ENCODE peak calls at places on chromosomes 6 and 20, in four cellular contexts. One of them, this sample, is unnamed.
A peak's percentile ranks its signal among the peaks of the same experiment; 100 is the strongest.

GRCh38 chr6:50959081-50959641 is 140.5 kb downstream of the TFAP2B start:
- DNase-seq in activated CD4-positive, alpha-beta T cell treated with anti-CD3 and anti-CD28 coated beads, Interleukin-2, amount 50 U/mL, for 48 hours: no peak
- DNase-seq in midbrain: no peak
- DNase-seq in T-helper 1 cell: no peak
- DNase-seq in this sample: no peak

GRCh38 chr20:63706852-63707557 is 771 bp downstream of the ARFRP1 start:
- DNase-seq in T-helper 1 cell: peak; percentile 30
- DNase-seq in activated CD4-positive, alpha-beta T cell treated with anti-CD3 and anti-CD28 coated beads, Interleukin-2, amount 50 U/mL, for 48 hours: peak; percentile 66
- DNase-seq in midbrain: no peak
- DNase-seq in this sample: no peak

GRCh38 chr6:111842891-111843290 is 30.4 kb downstream of the FYN start:
- DNase-seq in activated CD4-positive, alpha-beta T cell treated with anti-CD3 and anti-CD28 coated beads, Interleukin-2, amount 50 U/mL, for 48 hours: no peak
- DNase-seq in T-helper 1 cell: no peak
- DNase-seq in midbrain: peak; percentile 9
- DNase-seq in this sample: no peak

GRCh38 chr6:34834789-34835518 is 43.1 kb downstream of the BLTP3A start:
- DNase-seq in activated CD4-positive, alpha-beta T cell treated with anti-CD3 and anti-CD28 coated beads, Interleukin-2, amount 50 U/mL, for 48 hours: no peak
- DNase-seq in T-helper 1 cell: no peak
- DNase-seq in midbrain: no peak
- DNase-seq in this sample: no peak

GRCh38 chr6:16436550-16436949 is 198.2 kb downstream of the GMPR start:
- DNase-seq in T-helper 1 cell: no peak
- DNase-seq in activated CD4-positive, alpha-beta T cell treated with anti-CD3 and anti-CD28 coated beads, Interleukin-2, amount 50 U/mL, for 48 hours: peak; percentile 45
- DNase-seq in midbrain: no peak
- DNase-seq in this sample: no peak

GRCh38 chr20:52103469-52103910 is 88.1 kb downstream of the ZFP64 start:
- DNase-seq in T-helper 1 cell: no peak
- DNase-seq in activated CD4-positive, alpha-beta T cell treated with anti-CD3 and anti-CD28 coated beads, Interleukin-2, amount 50 U/mL, for 48 hours: peak; percentile 11
- DNase-seq in midbrain: no peak
- DNase-seq in this sample: no peak

GRCh38 chr6:111808493-111808892 is 64.8 kb downstream of the FYN start:
- DNase-seq in midbrain: no peak
- DNase-seq in activated CD4-positive, alpha-beta T cell treated with anti-CD3 and anti-CD28 coated beads, Interleukin-2, amount 50 U/mL, for 48 hours: no peak
- DNase-seq in T-helper 1 cell: no peak
- DNase-seq in this sample: no peak

GRCh38 chr20:3163099-3164042 is 3.7 kb upstream of the FASTKD5 start:
- DNase-seq in activated CD4-positive, alpha-beta T cell treated with anti-CD3 and anti-CD28 coated beads, Interleukin-2, amount 50 U/mL, for 48 hours: no peak
- DNase-seq in midbrain: no peak
- DNase-seq in T-helper 1 cell: no peak
- DNase-seq in this sample: peak; percentile 77

GRCh38 chr6:94071835-94072234 is 652.5 kb upstream of the EPHA7 start:
- DNase-seq in activated CD4-positive, alpha-beta T cell treated with anti-CD3 and anti-CD28 coated beads, Interleukin-2, amount 50 U/mL, for 48 hours: no peak
- DNase-seq in T-helper 1 cell: no peak
- DNase-seq in midbrain: peak; percentile 2
- DNase-seq in this sample: no peak

GRCh38 chr6:163415620-163416379 is 1.3 kb downstream of the QKI start:
- DNase-seq in activated CD4-positive, alpha-beta T cell treated with anti-CD3 and anti-CD28 coated beads, Interleukin-2, amount 50 U/mL, for 48 hours: peak; percentile 35
- DNase-seq in T-helper 1 cell: no peak
- DNase-seq in midbrain: no peak
- DNase-seq in this sample: no peak

GRCh38 chr6:47353822-47354221 is 44.1 kb upstream of the TNFRSF21 start:
- DNase-seq in midbrain: no peak
- DNase-seq in activated CD4-positive, alpha-beta T cell treated with anti-CD3 and anti-CD28 coated beads, Interleukin-2, amount 50 U/mL, for 48 hours: no peak
- DNase-seq in T-helper 1 cell: no peak
- DNase-seq in this sample: no peak

GRCh38 chr6:169274761-169275160 is 21.1 kb upstream of the THBS2 start:
- DNase-seq in T-helper 1 cell: no peak
- DNase-seq in activated CD4-positive, alpha-beta T cell treated with anti-CD3 and anti-CD28 coated beads, Interleukin-2, amount 50 U/mL, for 48 hours: no peak
- DNase-seq in midbrain: no peak
- DNase-seq in this sample: no peak

GRCh38 chr20:16615199-16615598 is 42.0 kb upstream of the KIF16B start:
- DNase-seq in activated CD4-positive, alpha-beta T cell treated with anti-CD3 and anti-CD28 coated beads, Interleukin-2, amount 50 U/mL, for 48 hours: no peak
- DNase-seq in midbrain: no peak
- DNase-seq in T-helper 1 cell: no peak
- DNase-seq in this sample: no peak

GRCh38 chr20:35269055-35269781 is 8.7 kb downstream of the MMP24OS start:
- DNase-seq in midbrain: peak; percentile 40
- DNase-seq in activated CD4-positive, alpha-beta T cell treated with anti-CD3 and anti-CD28 coated beads, Interleukin-2, amount 50 U/mL, for 48 hours: peak; percentile 59
- DNase-seq in T-helper 1 cell: no peak
- DNase-seq in this sample: no peak

GRCh38 chr6:148760568-148761531 is 14.0 kb downstream of the UST start:
- DNase-seq in T-helper 1 cell: no peak
- DNase-seq in midbrain: peak; percentile 49
- DNase-seq in activated CD4-positive, alpha-beta T cell treated with anti-CD3 and anti-CD28 coated beads, Interleukin-2, amount 50 U/mL, for 48 hours: peak; percentile 50
- DNase-seq in this sample: no peak

GRCh38 chr6:111057074-111057752 is 30.1 kb upstream of the SLC16A10 start:
- DNase-seq in T-helper 1 cell: no peak
- DNase-seq in midbrain: no peak
- DNase-seq in activated CD4-positive, alpha-beta T cell treated with anti-CD3 and anti-CD28 coated beads, Interleukin-2, amount 50 U/mL, for 48 hours: peak; percentile 19
- DNase-seq in this sample: peak; percentile 50

GRCh38 chr20:44471481-44471882 is 4.2 kb upstream of the TTPAL start:
- DNase-seq in activated CD4-positive, alpha-beta T cell treated with anti-CD3 and anti-CD28 coated beads, Interleukin-2, amount 50 U/mL, for 48 hours: no peak
- DNase-seq in midbrain: no peak
- DNase-seq in T-helper 1 cell: no peak
- DNase-seq in this sample: no peak

GRCh38 chr6:25991785-25992412 is 29.3 kb downstream of the TRIM38 start:
- DNase-seq in activated CD4-positive, alpha-beta T cell treated with anti-CD3 and anti-CD28 coated beads, Interleukin-2, amount 50 U/mL, for 48 hours: peak; percentile 47
- DNase-seq in midbrain: peak; percentile 79
- DNase-seq in T-helper 1 cell: peak; percentile 13
- DNase-seq in this sample: peak; percentile 35

GRCh38 chr6:134175532-134176282 is 123.3 kb upstream of the SLC2A12 start:
- DNase-seq in T-helper 1 cell: no peak
- DNase-seq in midbrain: peak; percentile 70
- DNase-seq in activated CD4-positive, alpha-beta T cell treated with anti-CD3 and anti-CD28 coated beads, Interleukin-2, amount 50 U/mL, for 48 hours: peak; percentile 56
- DNase-seq in this sample: no peak

GRCh38 chr20:45117581-45117980 is 2.6 kb upstream of the WFDC5 start:
- DNase-seq in midbrain: no peak
- DNase-seq in T-helper 1 cell: no peak
- DNase-seq in activated CD4-positive, alpha-beta T cell treated with anti-CD3 and anti-CD28 coated beads, Interleukin-2, amount 50 U/mL, for 48 hours: no peak
- DNase-seq in this sample: no peak

GRCh38 chr6:34301408-34301807 is 52.6 kb upstream of the SMIM29 start:
- DNase-seq in midbrain: no peak
- DNase-seq in activated CD4-positive, alpha-beta T cell treated with anti-CD3 and anti-CD28 coated beads, Interleukin-2, amount 50 U/mL, for 48 hours: no peak
- DNase-seq in T-helper 1 cell: no peak
- DNase-seq in this sample: no peak

GRCh38 chr6:151054304-151054703 is 185.5 kb upstream of the AKAP12 start:
- DNase-seq in activated CD4-positive, alpha-beta T cell treated with anti-CD3 and anti-CD28 coated beads, Interleukin-2, amount 50 U/mL, for 48 hours: no peak
- DNase-seq in midbrain: no peak
- DNase-seq in T-helper 1 cell: no peak
- DNase-seq in this sample: no peak

GRCh38 chr6:7260291-7261029 is 52.5 kb downstream of the SSR1 start:
- DNase-seq in midbrain: no peak
- DNase-seq in activated CD4-positive, alpha-beta T cell treated with anti-CD3 and anti-CD28 coated beads, Interleukin-2, amount 50 U/mL, for 48 hours: no peak
- DNase-seq in T-helper 1 cell: no peak
- DNase-seq in this sample: no peak

GRCh38 chr6:74510878-74511277 is 695.0 kb downstream of the COL12A1 start:
- DNase-seq in activated CD4-positive, alpha-beta T cell treated with anti-CD3 and anti-CD28 coated beads, Interleukin-2, amount 50 U/mL, for 48 hours: no peak
- DNase-seq in T-helper 1 cell: no peak
- DNase-seq in midbrain: no peak
- DNase-seq in this sample: no peak

GRCh38 chr6:141097471-141097870 is 1035.3 kb upstream of the GJE1 start:
- DNase-seq in T-helper 1 cell: no peak
- DNase-seq in midbrain: no peak
- DNase-seq in activated CD4-positive, alpha-beta T cell treated with anti-CD3 and anti-CD28 coated beads, Interleukin-2, amount 50 U/mL, for 48 hours: no peak
- DNase-seq in this sample: no peak

This sample was measured in SHP77 treated with DMSO at 0.1 percent for 48 hours.